ENCODE peak calls at places on chromosome 16, in ten cellular contexts. M is H54, V is HepG2, Z is testis, A is breast epithelium, Y is erythroblast, P is tibial nerve, W is transverse colon, Q is sigmoid colon, O is A549. D is an unnamed sample.

GRCh38 chr16:50395763-50396710 is 27.2 kb upstream of the BRD7 start:
- DNase-seq in V (no peak), Y (peak; percentile 79), Z (no peak), M (no peak), Q (no peak), A (no peak), P (no peak), O (no peak), W (no peak), D (no peak)

GRCh38 chr16:72967941-72968340 is 80.0 kb downstream of the ZFHX3 start:
- DNase-seq in M (no peak), P (no peak), O (no peak), V (no peak), Z (no peak), A (no peak), Y (no peak), Q (no peak), W (no peak), D (no peak)

GRCh38 chr16:69513180-69513966 is 52.4 kb upstream of the NFAT5 start:
- DNase-seq in V (no peak), O (no peak), Y (no peak), M (peak; percentile 58), Z (no peak), Q (no peak), W (no peak), P (no peak), A (no peak), D (no peak)

GRCh38 chr16:77540656-77541055 is 105.8 kb upstream of the ADAMTS18 start:
- DNase-seq in O (no peak), V (no peak), P (no peak), W (no peak), M (peak; percentile 42), Y (no peak), A (no peak), Z (no peak), Q (no peak), D (no peak)

GRCh38 chr16:17327671-17328335 is 143.0 kb downstream of the XYLT1 start:
- DNase-seq in W (no peak), A (no peak), P (no peak), V (no peak), O (no peak), Z (no peak), Y (no peak), M (no peak), Q (peak; percentile 12), D (no peak)

GRCh38 chr16:53848277-53848942 is 144.5 kb downstream of the FTO start:
- DNase-seq in Y (no peak), M (no peak), O (no peak), Z (no peak), A (no peak), P (no peak), V (peak; percentile 31), W (no peak), Q (no peak), D (no peak)

GRCh38 chr16:67339453-67339852 is 12.8 kb downstream of the LRRC36 start:
- DNase-seq in O (no peak), V (peak; percentile 21), A (no peak), Q (no peak), P (no peak), M (no peak), Y (no peak), Z (no peak), W (no peak), D (no peak)

GRCh38 chr16:70418274-70418992 is 20.5 kb downstream of the ST3GAL2 start:
- DNase-seq in A (no peak), Y (no peak), P (no peak), Z (no peak), W (no peak), O (no peak), V (no peak), M (no peak), Q (no peak), D (no peak)

GRCh38 chr16:11254913-11255736 is 879 bp downstream of the SOCS1 start:
- DNase-seq in Y (peak; percentile 81), Q (peak; percentile 74), P (no peak), O (peak; percentile 49), A (peak; percentile 63), M (no peak), V (no peak), W (peak; percentile 60), Z (peak; percentile 53), D (peak; percentile 59)

GRCh38 chr16:70520612-70521297 is 2.6 kb downstream of the COG4 start:
- DNase-seq in Q (no peak), O (no peak), M (peak; percentile 44), Y (peak; percentile 77), W (no peak), A (no peak), V (no peak), Z (no peak), P (no peak), D (no peak)

GRCh38 chr16:23959069-23959800 is 123.5 kb downstream of the PRKCB start:
- DNase-seq in P (no peak), O (no peak), A (no peak), Q (no peak), Y (no peak), V (no peak), M (no peak), Z (peak; percentile 71), W (no peak), D (no peak)

GRCh38 chr16:81729451-81729850 is 49.6 kb upstream of the PLCG2 start:
- DNase-seq in A (no peak), Y (peak; percentile 45), V (peak; percentile 17), M (no peak), P (no peak), W (no peak), Z (no peak), O (no peak), Q (no peak), D (no peak)

GRCh38 chr16:81728435-81728834 is 50.7 kb upstream of the PLCG2 start:
- DNase-seq in V (no peak), Z (no peak), Q (no peak), M (no peak), Y (no peak), O (no peak), W (no peak), A (no peak), P (no peak), D (no peak)

GRCh38 chr16:81732699-81733098 is 46.4 kb upstream of the PLCG2 start:
- DNase-seq in W (no peak), O (no peak), Y (no peak), Q (no peak), P (no peak), V (no peak), M (no peak), A (no peak), Z (no peak), D (no peak)

GRCh38 chr16:81731636-81732035 is 47.5 kb upstream of the PLCG2 start:
- DNase-seq in O (no peak), P (no peak), V (no peak), M (no peak), Y (no peak), Z (no peak), A (no peak), W (no peak), Q (no peak), D (no peak)

GRCh38 chr16:81730090-81731051 is 48.7 kb upstream of the PLCG2 start:
- DNase-seq in V (peak; percentile 70), Z (peak; percentile 88), P (peak; percentile 70), A (peak; percentile 79), Q (peak; percentile 95), O (peak; percentile 95), W (peak; percentile 87), M (peak; percentile 81), Y (peak; percentile 23), D (peak; percentile 85)
- TF ChIP-seq POLR2A in V (no peak), Z (no peak), P (no peak), A (no peak), Q (no peak), O (no peak), W (no peak), M (no peak), Y (no peak), D (no peak)

DNA sequence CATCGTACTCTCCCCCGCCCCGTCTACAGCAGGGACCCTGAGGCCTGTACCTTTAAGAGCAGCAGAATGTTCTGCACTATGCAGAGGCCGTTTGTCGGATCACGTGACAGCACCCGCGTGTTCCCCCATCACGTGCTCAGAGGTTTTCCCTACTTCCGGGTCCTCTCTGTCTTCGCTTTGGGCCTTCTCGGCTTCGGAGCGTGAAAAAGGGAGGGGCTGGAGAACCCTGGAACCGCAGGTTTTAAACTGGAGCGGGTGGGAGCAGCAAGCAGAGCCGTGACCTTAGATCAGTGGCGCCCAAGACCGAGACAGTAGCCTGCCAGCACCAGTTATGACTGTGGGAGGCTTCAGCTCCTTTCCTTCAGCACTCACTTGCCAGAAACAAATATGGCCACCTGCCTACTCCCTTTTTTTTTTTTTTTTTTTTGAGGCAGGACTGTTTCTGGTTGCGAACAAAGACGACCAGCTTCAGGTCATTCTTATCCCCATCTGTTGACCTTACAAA is at the start of gene CLN3:
- DNase-seq in A (peak; percentile 91), Z (peak; percentile 97), W (peak; percentile 94), V (peak; percentile 96), O (peak; percentile 98), M (peak; percentile 92), Y (peak; percentile 95), Q (peak; percentile 97), P (peak; percentile 88), D (peak; percentile 94)
- TF ChIP-seq POLR2A in A (no peak), Z (no peak), W (peak; percentile 53), V (peak; percentile 54), O (no peak), M (no peak), Y (peak; percentile 62), Q (no peak), P (peak; percentile 33), D (no peak)

GRCh38 chr16:27943766-27944165 is 119.7 kb downstream of the GSG1L start:
- DNase-seq in Q (no peak), O (no peak), W (no peak), P (no peak), A (no peak), Z (no peak), V (no peak), Y (no peak), M (no peak), D (no peak)
- TF ChIP-seq POLR2A in Q (no peak), O (no peak), W (no peak), P (no peak), A (no peak), Z (no peak), V (no peak), Y (no peak), M (no peak), D (no peak)

DNA sequence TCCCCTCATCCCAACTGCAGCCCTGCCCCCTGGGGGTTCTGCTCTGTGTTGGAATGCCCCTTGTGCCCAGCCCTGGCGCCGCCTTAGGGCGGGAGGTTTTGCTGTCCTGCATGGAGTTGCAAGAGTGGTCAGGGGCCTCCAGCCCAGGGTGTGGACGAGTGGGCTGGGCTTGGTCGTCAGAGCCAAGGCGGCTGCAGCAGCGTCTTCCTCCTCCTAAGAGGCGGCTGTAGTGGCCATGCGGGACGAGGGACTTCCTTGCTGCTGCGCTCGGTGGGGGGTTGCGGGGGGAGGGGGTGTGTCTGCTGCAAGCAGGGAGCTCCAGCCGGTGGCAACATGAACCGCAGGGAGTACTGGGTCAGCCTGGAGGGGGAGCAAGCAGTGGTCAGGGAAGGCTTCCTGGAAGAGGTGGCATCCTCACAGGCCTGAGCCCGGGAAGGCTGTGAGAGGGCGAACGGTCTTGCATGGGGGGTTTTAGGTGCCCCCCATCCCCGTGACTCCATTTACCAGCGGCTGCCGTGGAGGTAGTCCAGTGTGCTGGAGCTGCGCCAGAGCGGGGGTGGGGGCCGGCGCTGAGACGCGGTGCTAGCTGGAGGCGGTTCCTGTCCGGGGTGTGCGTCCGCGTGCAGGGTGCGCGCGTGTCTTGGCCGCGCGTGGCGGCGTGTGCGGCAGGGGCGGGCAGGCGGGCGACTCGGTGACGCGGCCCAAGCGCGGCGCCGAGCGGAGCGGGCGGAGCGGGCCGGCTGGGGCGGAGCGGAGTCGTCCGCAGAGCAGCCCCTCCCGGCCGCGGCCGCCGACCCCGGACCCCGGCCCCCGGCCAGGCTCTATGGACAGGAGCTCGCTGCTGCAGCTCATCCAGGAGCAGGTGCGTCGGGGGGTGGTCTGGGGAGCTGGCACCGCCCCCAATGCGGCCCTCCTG is at the start of gene RHBDL1:
- DNase-seq in P (no peak), A (no peak), V (peak; percentile 26), W (peak; percentile 57), Y (peak; percentile 50), Q (no peak), Z (no peak), O (no peak), M (no peak), D (no peak)
- TF ChIP-seq POLR2A in P (no peak), A (no peak), V (peak; percentile 50), W (no peak), Y (no peak), Q (no peak), Z (no peak), O (no peak), M (no peak), D (no peak)

D was measured in uterus.